ENCODE peak calls at places on chromosome 20, in six cellular contexts. X is A549, G is H1, L is AG10803, F is AG04449, I is mesendoderm. U is an unnamed sample.

GRCh38 chr20:41895216-41895615 is 277.0 kb upstream of the CHD6 start:
- DNase-seq in F (no peak), G (no peak), I (no peak), X (no peak), L (no peak), U (no peak)

GRCh38 chr20:10218536-10219451 is at the start of gene SNAP25:
- DNase-seq in G (no peak), I (peak; percentile 97), F (no peak), X (peak; percentile 83), L (peak; percentile 58), U (peak; percentile 88)

GRCh38 chr20:830011-830521 is 3.4 kb upstream of the FAM110A start:
- DNase-seq in X (no peak), I (no peak), F (no peak), G (no peak), L (peak; percentile 96), U (no peak)

GRCh38 chr20:50226093-50226974 is 35.7 kb downstream of the CEBPB start:
- DNase-seq in F (no peak), X (no peak), L (peak; percentile 70), G (no peak), I (no peak), U (no peak)

GRCh38 chr20:4545526-4545925 is 176.2 kb upstream of the PRND start:
- DNase-seq in F (peak; percentile 44), X (no peak), I (no peak), G (no peak), L (peak; percentile 97), U (no peak)

GRCh38 chr20:6765469-6766058 is 1.9 kb upstream of the BMP2 start:
- DNase-seq in L (peak; percentile 71), X (peak; percentile 13), I (peak; percentile 69), F (no peak), G (no peak), U (peak; percentile 22)

GRCh38 chr20:46990017-46990810 is 95.6 kb downstream of the EYA2 start:
- DNase-seq in F (no peak), I (no peak), L (peak; percentile 3), G (no peak), X (no peak), U (no peak)

GRCh38 chr20:60787264-60787663 is 464.8 kb upstream of the CDH4 start:
- DNase-seq in X (no peak), I (no peak), F (no peak), G (no peak), L (peak; percentile 16), U (no peak)

GRCh38 chr20:35952480-35953410 is 1.6 kb downstream of the SCAND1 start:
- DNase-seq in I (peak; percentile 41), F (no peak), L (peak; percentile 26), G (no peak), X (peak; percentile 15), U (no peak)

GRCh38 chr20:911882-912600 is 4.1 kb downstream of the ANGPT4 start:
- DNase-seq in G (no peak), I (peak; percentile 16), F (no peak), L (no peak), X (no peak), U (peak; percentile 79)

GRCh38 chr20:23629017-23629541 is 8.7 kb downstream of the CST3 start:
- DNase-seq in L (peak; percentile 47), I (peak; percentile 72), F (peak; percentile 29), G (no peak), X (peak; percentile 68), U (no peak)

GRCh38 chr20:14877616-14878015 is 540.2 kb upstream of the FLRT3 start:
- DNase-seq in L (no peak), G (no peak), F (no peak), X (no peak), I (no peak), U (no peak)

GRCh38 chr20:3614509-3614908 is 48.7 kb downstream of the GFRA4 start:
- DNase-seq in X (no peak), I (no peak), F (no peak), L (peak; percentile 36), G (no peak), U (no peak)

GRCh38 chr20:45467861-45468260 is 1.7 kb upstream of the WFDC2 start:
- DNase-seq in F (no peak), G (no peak), I (no peak), L (no peak), X (no peak), U (no peak)

GRCh38 chr20:14924433-14924832 is 587.0 kb upstream of the FLRT3 start:
- DNase-seq in X (no peak), I (no peak), G (no peak), F (no peak), L (no peak), U (no peak)

GRCh38 chr20:24677626-24678328 is 208.3 kb downstream of the SYNDIG1 start:
- DNase-seq in X (no peak), F (no peak), I (peak; percentile 18), G (no peak), L (no peak), U (peak; percentile 70)

GRCh38 chr20:44098657-44099056 is 88.3 kb downstream of the JPH2 start:
- DNase-seq in X (no peak), G (no peak), L (no peak), I (no peak), F (no peak), U (no peak)

GRCh38 chr20:8428988-8429387 is 296.9 kb downstream of the PLCB1 start:
- DNase-seq in G (no peak), L (no peak), I (no peak), F (no peak), X (no peak), U (no peak)

GRCh38 chr20:22740829-22741228 is 156.5 kb upstream of the FOXA2 start:
- DNase-seq in F (no peak), X (no peak), L (no peak), G (no peak), I (no peak), U (no peak)

GRCh38 chr20:45833883-45834796 is 541 bp downstream of the SNX21 start:
- DNase-seq in L (peak; percentile 63), G (peak; percentile 59), X (peak; percentile 75), I (peak; percentile 79), F (no peak), U (peak; percentile 99)

GRCh38 chr20:10329387-10330005 is 104.5 kb downstream of the MKKS start:
- DNase-seq in L (no peak), G (no peak), F (no peak), X (no peak), I (no peak), U (no peak)

GRCh38 chr20:62550087-62550565 is 74.3 kb upstream of the GATA5 start:
- DNase-seq in L (no peak), X (no peak), F (no peak), I (peak; percentile 31), G (no peak), U (no peak)

GRCh38 chr20:62549499-62550086 is 73.8 kb upstream of the GATA5 start:
- DNase-seq in G (no peak), X (no peak), I (no peak), L (no peak), F (no peak), U (no peak)

GRCh38 chr20:62552613-62553012 is 76.8 kb upstream of the GATA5 start:
- DNase-seq in I (no peak), L (no peak), X (no peak), G (no peak), F (no peak), U (peak; percentile 73)

GRCh38 chr20:62553136-62553837 is 77.5 kb upstream of the GATA5 start:
- DNase-seq in L (no peak), X (no peak), G (no peak), F (no peak), I (no peak), U (peak; percentile 66)

GRCh38 chr20:62551408-62552323 is 75.9 kb upstream of the GATA5 start:
- DNase-seq in F (no peak), I (peak; percentile 14), X (no peak), L (no peak), G (no peak), U (peak; percentile 71)
- H3K4me3 ChIP-seq in F (no peak overlapping the region), I (no peak overlapping the region), X (peak overlapping the region; percentile 46), L (no peak overlapping the region), G (peak overlapping the region; percentile 65), U (peak overlapping the region; percentile 28)

GRCh38 chr20:2133318-2134183 is 31.9 kb downstream of the STK35 start:
- DNase-seq in G (no peak), I (peak; percentile 40), F (peak; percentile 65), L (peak; percentile 88), X (peak; percentile 35), U (no peak)

GRCh38 chr20:2130668-2131067 is 29.0 kb downstream of the STK35 start:
- DNase-seq in L (no peak), X (no peak), F (no peak), I (peak; percentile 55), G (no peak), U (peak; percentile 73)

GRCh38 chr20:2131366-2131765 is 29.7 kb downstream of the STK35 start:
- DNase-seq in G (no peak), I (no peak), F (no peak), L (peak; percentile 56), X (no peak), U (no peak)

GRCh38 chr20:2130062-2130591 is 28.5 kb downstream of the STK35 start:
- DNase-seq in L (no peak), I (no peak), G (no peak), F (no peak), X (no peak), U (no peak)

DNA sequence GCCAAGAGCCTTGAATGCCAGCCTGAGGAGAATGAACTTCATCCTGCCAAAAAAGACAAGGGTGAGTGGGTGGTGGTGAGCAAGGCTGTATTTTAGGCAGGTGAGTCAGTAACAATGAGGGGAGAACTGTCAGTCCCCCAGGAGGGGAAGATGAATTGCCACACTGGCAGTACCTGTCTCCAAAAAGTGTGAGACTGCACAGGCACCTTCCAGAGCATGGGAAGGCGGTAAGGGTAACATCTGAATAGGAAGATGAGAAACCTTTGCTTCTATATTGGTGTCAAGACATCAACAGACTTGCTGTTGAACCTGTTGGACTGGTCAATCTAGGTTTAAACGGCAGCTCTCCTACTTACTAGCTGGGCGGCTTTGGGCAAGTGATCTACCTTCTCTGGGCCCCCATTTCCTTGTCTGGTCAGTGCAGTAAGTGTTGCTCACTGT is 30.9 kb downstream of the STK35 start:
- DNase-seq in X (no peak), I (no peak), F (no peak), G (no peak), L (no peak), U (no peak)
- H3K4me3 ChIP-seq in X (no peak overlapping the region), I (no peak overlapping the region), F (no peak overlapping the region), G (no peak overlapping the region), L (no peak overlapping the region), U (no peak overlapping the region)

GRCh38 chr20:62778058-62778457 is 18.2 kb upstream of the MRGBP start:
- DNase-seq in X (no peak), I (no peak), F (no peak), G (no peak), L (no peak), U (no peak)

GRCh38 chr20:62775206-62775605 is 21.1 kb upstream of the MRGBP start:
- DNase-seq in I (no peak), X (no peak), L (no peak), F (no peak), G (no peak), U (no peak)

GRCh38 chr20:62776035-62776691 is 20.1 kb upstream of the MRGBP start:
- DNase-seq in L (no peak), I (no peak), G (no peak), X (no peak), F (no peak), U (no peak)

GRCh38 chr20:62777528-62777830 is 18.8 kb upstream of the MRGBP start:
- DNase-seq in L (no peak), F (no peak), X (no peak), I (no peak), G (no peak), U (no peak)

GRCh38 chr20:62776692-62777527 is 19.4 kb upstream of the MRGBP start:
- DNase-seq in G (no peak), X (no peak), F (no peak), I (peak; percentile 86), L (no peak), U (peak; percentile 86)
- H3K4me3 ChIP-seq in G (no peak overlapping the region), X (no peak overlapping the region), F (no peak overlapping the region), I (no peak overlapping the region), L (no peak overlapping the region), U (no peak overlapping the region)

GRCh38 chr20:63741354-63741675 is 1.7 kb downstream of the SLC2A4RG start:
- DNase-seq in I (no peak), F (no peak), G (no peak), X (no peak), L (no peak), U (no peak)
- H3K4me3 ChIP-seq in I (no peak overlapping the region), F (peak overlapping the region; percentile 75), G (peak overlapping the region; percentile 83), X (peak overlapping the region; percentile 97), L (peak overlapping the region; percentile 78), U (no peak overlapping the region)

U was measured in H7.